ENCODE peak calls at places on chromosomes 5 and 9, in four cellular contexts. M is SK-N-SH, Z is GM12878, E is HepG2. O is an unnamed sample.

GRCh38 chr9:116717150-116717549 is 30.0 kb downstream of the TRIM32 start:
- DNase-seq in Z (no peak), E (no peak), M (no peak), O (no peak)

GRCh38 chr5:143200781-143201398 is 202.6 kb downstream of the NR3C1 start:
- DNase-seq in Z (no peak), M (no peak), E (no peak), O (no peak)

GRCh38 chr9:79969866-79970265 is 398.1 kb downstream of the TLE4 start:
- DNase-seq in M (no peak), E (no peak), Z (no peak), O (no peak)

GRCh38 chr5:71974165-71974564 is 133.1 kb upstream of the MAP1B start:
- DNase-seq in E (no peak), M (no peak), Z (no peak), O (no peak)

GRCh38 chr9:115845648-115846312 is 307.8 kb upstream of the PAPPA start:
- DNase-seq in Z (no peak), M (no peak), E (no peak), O (no peak)

GRCh38 chr9:135526730-135527571 is 5.7 kb downstream of the LCN1 start:
- DNase-seq in M (no peak), Z (no peak), E (peak; percentile 54), O (no peak)

GRCh38 chr9:9914174-9914573 is 698.6 kb downstream of the PTPRD start:
- DNase-seq in M (no peak), Z (no peak), E (peak; percentile 13), O (no peak)

GRCh38 chr5:125508225-125508624 is 761.8 kb upstream of the ZNF608 start:
- DNase-seq in M (no peak), Z (no peak), E (no peak), O (no peak)

GRCh38 chr9:115157245-115157674 is 39.3 kb upstream of the TNC start:
- DNase-seq in E (no peak), M (no peak), Z (no peak), O (no peak)

GRCh38 chr5:165370772-165371171 is 1865.4 kb downstream of the MAT2B start:
- DNase-seq in M (no peak), Z (no peak), E (no peak), O (no peak)

GRCh38 chr5:140284013-140284412 is 18.9 kb downstream of the PFDN1 start:
- DNase-seq in E (no peak), M (no peak), Z (no peak), O (no peak)

GRCh38 chr9:1647776-1648175 is 367.4 kb upstream of the SMARCA2 start:
- DNase-seq in Z (no peak), E (no peak), M (no peak), O (no peak)

GRCh38 chr9:127723450-127723849 is 7.6 kb downstream of the TTC16 start:
- DNase-seq in M (no peak), Z (no peak), E (no peak), O (no peak)

DNA sequence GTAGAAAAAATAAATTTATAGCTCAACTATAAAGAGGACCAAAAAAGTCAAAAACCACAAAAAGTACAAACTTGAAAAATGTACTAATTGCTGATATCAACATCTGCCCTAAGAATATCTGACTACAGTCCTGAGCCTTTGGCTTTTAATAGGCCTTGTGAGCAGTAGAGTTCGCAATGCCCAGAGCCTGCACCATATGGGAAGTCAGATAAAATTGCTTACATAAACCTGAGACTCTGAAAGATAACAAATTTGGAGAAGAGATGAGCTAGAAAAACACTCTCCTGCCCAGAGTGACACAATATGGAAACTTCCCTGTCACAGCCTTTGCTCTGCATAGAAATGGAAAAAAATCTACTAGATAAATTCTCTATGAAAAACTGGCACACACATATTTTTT is 368.0 kb upstream of the GRIN3A start:
- DNase-seq in Z (no peak), M (no peak), E (no peak), O (no peak)
- TF ChIP-seq GABPA in Z (no peak), M (no peak), E (no peak), O (no peak)

GRCh38 chr9:470041-470781 is 255.5 kb downstream of the DOCK8 start:
- DNase-seq in Z (peak; percentile 72), M (peak; percentile 83), E (peak; percentile 81), O (peak; percentile 77)

GRCh38 chr9:468766-469496 is 254.3 kb downstream of the DOCK8 start:
- DNase-seq in Z (peak; percentile 5), M (no peak), E (no peak), O (no peak)

GRCh38 chr9:471320-471719 is 256.7 kb downstream of the DOCK8 start:
- DNase-seq in E (no peak), Z (no peak), M (no peak), O (no peak)

GRCh38 chr9:470795-471194 is 256.1 kb downstream of the DOCK8 start:
- DNase-seq in M (no peak), Z (no peak), E (no peak), O (no peak)

DNA sequence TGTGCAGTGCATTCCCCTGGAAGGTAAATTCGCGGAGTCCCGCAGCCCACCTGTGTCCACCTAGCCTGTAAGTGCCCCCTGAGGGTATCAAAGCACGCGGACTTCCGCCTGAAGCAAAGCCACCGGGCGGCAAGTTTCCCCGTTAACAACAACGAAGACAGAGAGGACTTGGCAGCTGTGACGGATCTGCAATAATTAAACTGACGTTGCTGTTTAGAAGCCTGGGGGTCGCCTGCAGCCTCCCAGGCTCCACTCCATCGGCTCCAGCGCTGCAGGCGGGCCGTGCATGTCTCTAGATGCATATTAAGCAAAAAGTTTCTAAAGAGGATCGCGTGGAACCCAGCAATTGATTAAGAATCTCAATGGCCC is 255.0 kb downstream of the DOCK8 start:
- DNase-seq in M (no peak), E (no peak), Z (no peak), O (peak; percentile 12)
- TF ChIP-seq GABPA in M (no peak), E (no peak), Z (no peak), O (no peak)

DNA sequence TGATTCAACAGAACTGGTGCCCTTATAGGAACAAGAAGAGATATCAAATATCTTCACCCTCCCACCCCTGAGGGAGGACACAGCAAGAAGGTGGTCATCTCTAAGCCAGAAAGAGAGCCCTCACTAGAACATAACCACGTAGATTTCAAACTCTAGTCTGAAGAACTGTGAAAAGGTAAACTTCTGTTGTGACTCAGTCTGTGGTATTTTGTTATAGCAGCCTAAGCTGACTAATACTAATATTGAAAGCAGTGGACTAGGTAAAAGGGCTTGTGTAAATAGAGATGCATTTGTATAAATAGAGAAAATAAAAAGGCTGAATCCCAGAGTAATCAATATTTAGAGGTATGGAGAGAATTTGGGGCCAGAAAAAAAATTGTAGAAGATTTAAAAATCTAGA is 157.6 kb upstream of the CCNH start:
- DNase-seq in M (no peak), Z (no peak), E (no peak), O (no peak)
- TF ChIP-seq GABPA in M (no peak), Z (no peak), E (no peak), O (no peak)

DNA sequence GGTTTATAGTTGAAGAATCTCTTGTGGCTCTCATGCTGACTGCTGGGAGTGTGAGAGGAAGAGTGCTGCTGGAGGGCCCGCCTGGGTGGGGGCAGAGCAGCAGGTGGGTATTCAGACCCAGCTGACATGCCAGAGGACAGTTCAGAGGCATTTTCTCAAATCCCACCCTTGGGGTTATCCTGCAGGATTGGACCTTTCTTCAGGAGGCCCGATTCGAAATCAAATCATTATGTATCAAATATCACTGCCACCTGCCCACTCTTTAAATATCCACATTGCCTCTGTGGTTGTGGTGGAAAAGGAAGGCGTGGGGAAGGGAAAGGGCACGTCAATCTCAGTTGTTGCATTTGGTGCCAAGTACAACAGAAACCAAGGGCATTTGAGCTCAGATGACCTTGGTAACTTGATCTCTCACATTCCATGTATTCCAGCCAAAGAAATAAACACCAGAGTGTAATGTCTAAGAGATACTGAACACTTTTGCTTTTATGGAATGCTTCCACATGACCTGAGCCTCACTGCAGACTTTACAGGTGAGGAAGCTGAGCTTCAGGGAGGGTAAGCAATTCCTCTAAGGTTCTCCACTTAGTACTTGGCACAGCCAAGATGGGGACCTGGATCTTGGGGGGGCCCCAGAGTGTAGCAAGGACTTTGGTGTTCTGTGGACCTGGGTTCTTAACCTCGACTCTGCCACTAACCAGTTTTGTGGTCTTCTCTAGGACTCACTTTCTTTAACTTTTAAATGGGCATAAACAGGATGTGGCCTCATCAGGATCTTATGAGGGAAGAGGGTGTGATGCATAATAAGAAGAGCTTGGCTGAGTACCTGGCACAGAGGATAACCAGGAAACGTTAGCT is 224.5 kb downstream of the AOPEP start:
- DNase-seq in Z (no peak), E (peak; percentile 88), M (no peak), O (no peak)
- TF ChIP-seq GABPA in Z (no peak), E (no peak), M (no peak), O (no peak)

O was measured in HL-60.